ENCODE peak calls at places on chromosome 1, in four cellular contexts. One of them, this sample, is unnamed.
A peak's percentile ranks its signal among the peaks of the same experiment; 100 is the strongest.

GRCh38 chr1:82226198-82226505 is 425.4 kb downstream of the ADGRL2 start:
- DNase-seq in right lobe of liver: no peak
- DNase-seq in mesothelial cell of epicardium: no peak
- DNase-seq in GM13976: no peak
- DNase-seq in this sample: no peak

GRCh38 chr1:172465617-172466016 is 21.7 kb upstream of the PIGC start:
- DNase-seq in right lobe of liver: no peak
- DNase-seq in mesothelial cell of epicardium: no peak
- DNase-seq in GM13976: no peak
- DNase-seq in this sample: no peak

GRCh38 chr1:152111515-152111968 is 3.7 kb downstream of the TCHH start:
- DNase-seq in right lobe of liver: no peak
- DNase-seq in mesothelial cell of epicardium: no peak
- DNase-seq in GM13976: peak; percentile 38
- DNase-seq in this sample: no peak

GRCh38 chr1:55363261-55363660 is 148.1 kb upstream of the USP24 start:
- DNase-seq in right lobe of liver: no peak
- DNase-seq in mesothelial cell of epicardium: no peak
- DNase-seq in GM13976: no peak
- DNase-seq in this sample: no peak

GRCh38 chr1:42952353-42953001 is 6.2 kb downstream of the SLC2A1 start:
- DNase-seq in right lobe of liver: no peak
- DNase-seq in mesothelial cell of epicardium: no peak
- DNase-seq in GM13976: peak; percentile 69
- DNase-seq in this sample: no peak

GRCh38 chr1:62198781-62199125 is 4.1 kb downstream of the L1TD1 start:
- DNase-seq in right lobe of liver: peak; percentile 28
- DNase-seq in mesothelial cell of epicardium: no peak
- DNase-seq in GM13976: no peak
- DNase-seq in this sample: no peak

GRCh38 chr1:160597705-160598104 is 18.4 kb upstream of the CD84 start:
- DNase-seq in right lobe of liver: no peak
- DNase-seq in mesothelial cell of epicardium: no peak
- DNase-seq in GM13976: no peak
- DNase-seq in this sample: no peak

GRCh38 chr1:47232187-47232874 is at the start of gene TAL1:
- DNase-seq in right lobe of liver: no peak
- DNase-seq in mesothelial cell of epicardium: no peak
- DNase-seq in GM13976: no peak
- DNase-seq in this sample: no peak

GRCh38 chr1:90074555-90075315 is 79.8 kb downstream of the ZNF326 start:
- DNase-seq in right lobe of liver: no peak
- DNase-seq in mesothelial cell of epicardium: no peak
- DNase-seq in GM13976: no peak
- DNase-seq in this sample: no peak

GRCh38 chr1:154742586-154742985 is 127.5 kb downstream of the KCNN3 start:
- DNase-seq in right lobe of liver: no peak
- DNase-seq in mesothelial cell of epicardium: no peak
- DNase-seq in GM13976: no peak
- DNase-seq in this sample: no peak

GRCh38 chr1:6108937-6109636 is 63.4 kb downstream of the KCNAB2 start:
- DNase-seq in right lobe of liver: peak; percentile 25
- DNase-seq in mesothelial cell of epicardium: no peak
- DNase-seq in GM13976: peak; percentile 80
- DNase-seq in this sample: no peak

GRCh38 chr1:72064301-72064700 is 218.0 kb downstream of the NEGR1 start:
- DNase-seq in right lobe of liver: no peak
- DNase-seq in mesothelial cell of epicardium: no peak
- DNase-seq in GM13976: no peak
- DNase-seq in this sample: no peak

GRCh38 chr1:233719626-233720334 is 105.9 kb downstream of the KCNK1 start:
- DNase-seq in right lobe of liver: no peak
- DNase-seq in mesothelial cell of epicardium: no peak
- DNase-seq in GM13976: no peak
- DNase-seq in this sample: no peak

GRCh38 chr1:17586172-17586963 is 46.9 kb downstream of the ARHGEF10L start:
- DNase-seq in right lobe of liver: no peak
- DNase-seq in mesothelial cell of epicardium: no peak
- DNase-seq in GM13976: no peak
- DNase-seq in this sample: no peak

GRCh38 chr1:219710529-219711194 is 97.8 kb upstream of the ZC3H11B start:
- DNase-seq in right lobe of liver: no peak
- DNase-seq in mesothelial cell of epicardium: no peak
- DNase-seq in GM13976: peak; percentile 32
- DNase-seq in this sample: no peak

GRCh38 chr1:159817276-159818041 is 9.2 kb upstream of the SLAMF8 start:
- DNase-seq in right lobe of liver: no peak
- DNase-seq in mesothelial cell of epicardium: no peak
- DNase-seq in GM13976: no peak
- DNase-seq in this sample: no peak

GRCh38 chr1:32767641-32768040 is 49.5 kb downstream of the YARS1 start:
- DNase-seq in right lobe of liver: no peak
- DNase-seq in mesothelial cell of epicardium: no peak
- DNase-seq in GM13976: no peak
- DNase-seq in this sample: no peak

GRCh38 chr1:66752671-66753371 is 562 bp downstream of the DYNLT5 start:
- DNase-seq in right lobe of liver: peak; percentile 22
- DNase-seq in mesothelial cell of epicardium: no peak
- DNase-seq in GM13976: no peak
- DNase-seq in this sample: no peak

GRCh38 chr1:33072707-33073106 is 8.2 kb upstream of the AZIN2 start:
- DNase-seq in right lobe of liver: no peak
- DNase-seq in mesothelial cell of epicardium: no peak
- DNase-seq in GM13976: no peak
- DNase-seq in this sample: no peak

GRCh38 chr1:1069061-1069710 is 4.9 kb downstream of the RNF223 start:
- DNase-seq in right lobe of liver: peak; percentile 77
- DNase-seq in mesothelial cell of epicardium: peak; percentile 96
- DNase-seq in GM13976: peak; percentile 96
- DNase-seq in this sample: peak; percentile 67

GRCh38 chr1:15959424-15959823 is 16.5 kb downstream of the ZBTB17 start:
- DNase-seq in right lobe of liver: no peak
- DNase-seq in mesothelial cell of epicardium: no peak
- DNase-seq in GM13976: no peak
- DNase-seq in this sample: no peak

GRCh38 chr1:228541725-228542124 is 54.5 kb downstream of the RNF187 start:
- DNase-seq in right lobe of liver: no peak
- DNase-seq in mesothelial cell of epicardium: no peak
- DNase-seq in GM13976: no peak
- DNase-seq in this sample: no peak

GRCh38 chr1:96236156-96236739 is 485.3 kb upstream of the PTBP2 start:
- DNase-seq in right lobe of liver: no peak
- DNase-seq in mesothelial cell of epicardium: no peak
- DNase-seq in GM13976: peak; percentile 23
- DNase-seq in this sample: no peak

GRCh38 chr1:45322486-45323040 is 4.1 kb upstream of the HPDL start:
- DNase-seq in right lobe of liver: no peak
- DNase-seq in mesothelial cell of epicardium: no peak
- DNase-seq in GM13976: no peak
- DNase-seq in this sample: no peak

GRCh38 chr1:31714442-31715096 is 10.8 kb upstream of the COL16A1 start:
- DNase-seq in right lobe of liver: peak; percentile 40
- DNase-seq in mesothelial cell of epicardium: peak; percentile 64
- DNase-seq in GM13976: no peak
- DNase-seq in this sample: no peak

DNA sequence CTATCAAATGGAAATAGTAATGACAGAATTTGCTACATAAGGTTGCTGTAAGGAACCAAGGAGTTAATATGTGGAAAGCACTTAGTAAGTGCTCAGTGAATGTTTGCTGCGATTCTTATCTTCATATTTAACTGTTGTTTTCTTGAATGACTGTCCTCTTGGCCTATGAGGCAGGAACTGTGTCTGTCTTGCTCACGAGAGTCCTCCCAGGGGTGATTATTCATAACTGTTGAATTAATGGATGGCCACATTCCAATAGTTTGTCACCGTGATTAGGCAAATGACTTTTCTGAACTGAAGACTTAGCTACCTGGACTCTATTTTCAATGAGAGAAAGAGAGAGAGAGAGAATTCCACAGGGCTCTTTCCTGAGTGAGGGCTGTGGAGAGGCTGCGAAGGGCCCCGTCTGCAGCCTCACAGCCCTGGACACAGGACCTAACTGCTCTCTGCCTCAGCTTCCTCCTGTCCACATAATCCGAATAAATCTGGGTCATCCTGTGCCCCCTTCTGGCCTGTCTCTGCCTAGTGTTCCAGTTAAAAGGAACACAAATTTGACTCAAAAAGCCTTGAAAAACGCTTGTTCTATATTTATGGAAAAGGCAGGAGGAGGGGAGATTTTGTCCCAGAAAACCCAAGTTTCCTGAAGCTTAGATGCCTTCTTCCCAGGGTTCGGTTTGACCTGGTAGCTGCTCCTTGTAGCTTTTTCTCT is 8.5 kb downstream of the EDN2 start:
- DNase-seq in right lobe of liver: no peak
- DNase-seq in mesothelial cell of epicardium: no peak
- DNase-seq in GM13976: no peak
- DNase-seq in this sample: no peak
- TF ChIP-seq CTCF in right lobe of liver: no peak
- TF ChIP-seq CTCF in mesothelial cell of epicardium: no peak
- TF ChIP-seq CTCF in GM13976: no peak
- TF ChIP-seq CTCF in this sample: no peak

GRCh38 chr1:7516341-7516740 is 254.8 kb upstream of the VAMP3 start:
- DNase-seq in right lobe of liver: no peak
- DNase-seq in mesothelial cell of epicardium: no peak
- DNase-seq in GM13976: no peak
- DNase-seq in this sample: no peak
- TF ChIP-seq CTCF in right lobe of liver: no peak
- TF ChIP-seq CTCF in mesothelial cell of epicardium: no peak
- TF ChIP-seq CTCF in GM13976: no peak
- TF ChIP-seq CTCF in this sample: no peak

GRCh38 chr1:35702540-35702939 is 16.1 kb downstream of the C1orf216 start:
- DNase-seq in right lobe of liver: no peak
- DNase-seq in mesothelial cell of epicardium: no peak
- DNase-seq in GM13976: no peak
- DNase-seq in this sample: no peak
- TF ChIP-seq CTCF in right lobe of liver: no peak
- TF ChIP-seq CTCF in mesothelial cell of epicardium: peak; percentile 26
- TF ChIP-seq CTCF in GM13976: no peak
- TF ChIP-seq CTCF in this sample: no peak

DNA sequence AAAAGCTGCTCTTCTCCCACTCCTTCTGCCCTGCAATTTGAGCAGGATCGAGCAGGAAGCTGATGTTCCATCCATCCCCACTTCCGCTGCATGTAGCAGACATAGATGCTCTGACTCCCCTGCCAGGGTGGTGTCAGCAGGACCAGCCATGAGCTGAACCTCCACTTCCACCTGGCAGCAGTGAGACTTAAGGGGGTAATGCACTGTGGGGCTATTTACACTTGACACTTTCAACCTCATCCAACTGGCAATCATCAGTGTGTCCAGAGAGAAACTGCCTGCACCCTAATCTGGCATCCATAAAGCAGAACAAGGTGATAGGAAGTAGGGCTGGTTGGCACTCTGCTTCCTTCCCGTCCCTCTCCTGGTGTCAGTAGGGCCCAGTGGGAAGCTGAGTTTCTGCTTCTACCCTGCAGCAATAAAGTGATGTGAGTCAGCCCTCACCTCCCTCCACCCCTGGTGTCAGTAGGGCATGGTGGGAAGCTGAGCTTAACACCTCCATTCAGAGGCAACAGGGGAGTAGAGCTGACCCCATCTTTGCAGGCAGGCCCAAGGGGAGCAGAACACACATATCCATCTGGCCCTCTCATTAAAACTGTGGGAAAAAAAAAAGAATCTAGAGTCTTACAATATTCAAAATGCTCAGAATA is 272.3 kb downstream of the PTPRU start:
- DNase-seq in right lobe of liver: peak; percentile 3
- DNase-seq in mesothelial cell of epicardium: peak; percentile 26
- DNase-seq in GM13976: no peak
- DNase-seq in this sample: peak; percentile 4
- TF ChIP-seq CTCF in right lobe of liver: no peak
- TF ChIP-seq CTCF in mesothelial cell of epicardium: no peak
- TF ChIP-seq CTCF in GM13976: no peak
- TF ChIP-seq CTCF in this sample: no peak

DNA sequence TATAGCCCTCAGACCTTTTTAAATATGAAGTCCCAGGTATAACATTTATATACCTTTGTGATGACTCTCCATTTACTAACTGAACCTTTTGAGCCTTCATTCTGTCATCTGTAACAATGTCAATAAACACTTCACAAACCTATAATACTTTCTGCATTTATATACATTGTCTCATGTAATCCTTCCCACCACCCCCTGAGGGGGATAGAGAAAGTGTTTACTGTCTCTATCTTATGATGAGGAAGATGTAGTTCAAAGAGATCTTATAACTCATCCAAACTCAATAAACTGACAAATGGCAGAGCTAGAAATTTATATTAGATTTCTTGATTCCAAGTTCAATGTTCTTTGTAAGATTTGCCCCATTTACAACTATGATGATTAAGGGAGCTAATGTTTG is 48.3 kb upstream of the CR2 start:
- DNase-seq in right lobe of liver: no peak
- DNase-seq in mesothelial cell of epicardium: no peak
- DNase-seq in GM13976: no peak
- DNase-seq in this sample: no peak
- TF ChIP-seq CTCF in right lobe of liver: no peak
- TF ChIP-seq CTCF in mesothelial cell of epicardium: no peak
- TF ChIP-seq CTCF in GM13976: peak; percentile 10
- TF ChIP-seq CTCF in this sample: no peak

GRCh38 chr1:156194300-156194652 is 372 bp downstream of the SLC25A44 start:
- DNase-seq in right lobe of liver: no peak
- DNase-seq in mesothelial cell of epicardium: no peak
- DNase-seq in GM13976: no peak
- DNase-seq in this sample: no peak

GRCh38 chr1:156193488-156194299 is at the start of gene SLC25A44:
- DNase-seq in right lobe of liver: peak; percentile 94
- DNase-seq in mesothelial cell of epicardium: peak; percentile 93
- DNase-seq in GM13976: peak; percentile 95
- DNase-seq in this sample: peak; percentile 96

GRCh38 chr1:156193208-156193487 is 756 bp upstream of the SLC25A44 start:
- DNase-seq in right lobe of liver: no peak
- DNase-seq in mesothelial cell of epicardium: no peak
- DNase-seq in GM13976: no peak
- DNase-seq in this sample: no peak

GRCh38 chr1:156196445-156196844 is 2.5 kb downstream of the SLC25A44 start:
- DNase-seq in right lobe of liver: peak; percentile 65
- DNase-seq in mesothelial cell of epicardium: no peak
- DNase-seq in GM13976: no peak
- DNase-seq in this sample: no peak

GRCh38 chr1:156195853-156196252 is 1.9 kb downstream of the SLC25A44 start:
- DNase-seq in right lobe of liver: no peak
- DNase-seq in mesothelial cell of epicardium: no peak
- DNase-seq in GM13976: no peak
- DNase-seq in this sample: no peak
- TF ChIP-seq CTCF in right lobe of liver: no peak
- TF ChIP-seq CTCF in mesothelial cell of epicardium: no peak
- TF ChIP-seq CTCF in GM13976: no peak
- TF ChIP-seq CTCF in this sample: no peak

GRCh38 chr1:214604543-214604942 is 1.5 kb downstream of the CENPF start:
- DNase-seq in right lobe of liver: no peak
- DNase-seq in mesothelial cell of epicardium: no peak
- DNase-seq in GM13976: no peak
- DNase-seq in this sample: no peak

GRCh38 chr1:214603819-214604252 is 841 bp downstream of the CENPF start:
- DNase-seq in right lobe of liver: no peak
- DNase-seq in mesothelial cell of epicardium: no peak
- DNase-seq in GM13976: peak; percentile 25
- DNase-seq in this sample: no peak

GRCh38 chr1:214602764-214603657 is at the start of gene CENPF:
- DNase-seq in right lobe of liver: peak; percentile 91
- DNase-seq in mesothelial cell of epicardium: peak; percentile 94
- DNase-seq in GM13976: peak; percentile 96
- DNase-seq in this sample: peak; percentile 98
- TF ChIP-seq CTCF in right lobe of liver: no peak
- TF ChIP-seq CTCF in mesothelial cell of epicardium: no peak
- TF ChIP-seq CTCF in GM13976: no peak
- TF ChIP-seq CTCF in this sample: peak; percentile 42

This sample was measured in dorsolateral prefrontal cortex.